ENCODE peak calls at places on chromosomes 6 and 20, in nine cellular contexts. One of them, this sample, is unnamed.

GRCh38 chr6:27753668-27754407 is 158.4 kb downstream of the OR2B2 start:
- DNase-seq in NCI-H1092 treated with DMSO at 0.1 percent for 48 hours: peak; percentile 60
- DNase-seq in activated naive CD4-positive, alpha-beta T cell treated with Interleukin-2 at 50 U/mL for 16 hours: peak; percentile 77
- DNase-seq in body of pancreas: peak; percentile 50
- DNase-seq in activated T-cell treated with anti-CD3 and anti-CD28 coated beads for 1 hour: peak; percentile 45
- DNase-seq in EL: peak; percentile 91
- DNase-seq in AG10803: peak; percentile 68
- DNase-seq in PC-3: peak; percentile 92
- DNase-seq in anterior cingulate cortex: peak; percentile 32
- DNase-seq in this sample: peak; percentile 94

GRCh38 chr6:162615016-162615717 is 112.4 kb downstream of the PRKN start:
- DNase-seq in activated T-cell treated with anti-CD3 and anti-CD28 coated beads for 1 hour: no peak
- DNase-seq in EL: no peak
- DNase-seq in body of pancreas: peak; percentile 14
- DNase-seq in activated naive CD4-positive, alpha-beta T cell treated with Interleukin-2 at 50 U/mL for 16 hours: no peak
- DNase-seq in PC-3: no peak
- DNase-seq in anterior cingulate cortex: no peak
- DNase-seq in AG10803: no peak
- DNase-seq in NCI-H1092 treated with DMSO at 0.1 percent for 48 hours: no peak
- DNase-seq in this sample: no peak

GRCh38 chr6:158861686-158862381 is 42.7 kb upstream of the EZR start:
- DNase-seq in activated naive CD4-positive, alpha-beta T cell treated with Interleukin-2 at 50 U/mL for 16 hours: no peak
- DNase-seq in AG10803: no peak
- DNase-seq in NCI-H1092 treated with DMSO at 0.1 percent for 48 hours: peak; percentile 69
- DNase-seq in body of pancreas: peak; percentile 28
- DNase-seq in activated T-cell treated with anti-CD3 and anti-CD28 coated beads for 1 hour: no peak
- DNase-seq in PC-3: peak; percentile 44
- DNase-seq in anterior cingulate cortex: no peak
- DNase-seq in EL: no peak
- DNase-seq in this sample: no peak

GRCh38 chr6:3157151-3157933 is at the start of gene TUBB2A:
- DNase-seq in PC-3: peak; percentile 81
- DNase-seq in anterior cingulate cortex: peak; percentile 81
- DNase-seq in activated naive CD4-positive, alpha-beta T cell treated with Interleukin-2 at 50 U/mL for 16 hours: peak; percentile 87
- DNase-seq in NCI-H1092 treated with DMSO at 0.1 percent for 48 hours: peak; percentile 12
- DNase-seq in activated T-cell treated with anti-CD3 and anti-CD28 coated beads for 1 hour: peak; percentile 87
- DNase-seq in body of pancreas: peak; percentile 88
- DNase-seq in EL: peak; percentile 81
- DNase-seq in AG10803: peak; percentile 81
- DNase-seq in this sample: peak; percentile 81

GRCh38 chr6:13261464-13261994 is 66.8 kb downstream of the TBC1D7 start:
- DNase-seq in activated T-cell treated with anti-CD3 and anti-CD28 coated beads for 1 hour: peak; percentile 5
- DNase-seq in activated naive CD4-positive, alpha-beta T cell treated with Interleukin-2 at 50 U/mL for 16 hours: no peak
- DNase-seq in EL: no peak
- DNase-seq in NCI-H1092 treated with DMSO at 0.1 percent for 48 hours: no peak
- DNase-seq in body of pancreas: no peak
- DNase-seq in AG10803: no peak
- DNase-seq in anterior cingulate cortex: no peak
- DNase-seq in PC-3: no peak
- DNase-seq in this sample: no peak

GRCh38 chr20:21437816-21438215 is 40.5 kb upstream of the NKX2-4 start:
- DNase-seq in PC-3: no peak
- DNase-seq in activated naive CD4-positive, alpha-beta T cell treated with Interleukin-2 at 50 U/mL for 16 hours: no peak
- DNase-seq in NCI-H1092 treated with DMSO at 0.1 percent for 48 hours: no peak
- DNase-seq in EL: no peak
- DNase-seq in anterior cingulate cortex: no peak
- DNase-seq in body of pancreas: no peak
- DNase-seq in AG10803: no peak
- DNase-seq in activated T-cell treated with anti-CD3 and anti-CD28 coated beads for 1 hour: no peak
- DNase-seq in this sample: no peak

GRCh38 chr20:37042986-37043972 is 52.5 kb downstream of the RBL1 start:
- DNase-seq in EL: no peak
- DNase-seq in activated T-cell treated with anti-CD3 and anti-CD28 coated beads for 1 hour: no peak
- DNase-seq in anterior cingulate cortex: no peak
- DNase-seq in NCI-H1092 treated with DMSO at 0.1 percent for 48 hours: no peak
- DNase-seq in body of pancreas: no peak
- DNase-seq in PC-3: no peak
- DNase-seq in AG10803: no peak
- DNase-seq in activated naive CD4-positive, alpha-beta T cell treated with Interleukin-2 at 50 U/mL for 16 hours: peak; percentile 27
- DNase-seq in this sample: no peak

GRCh38 chr20:37980876-37981275 is 52.4 kb downstream of the TTI1 start:
- DNase-seq in PC-3: no peak
- DNase-seq in AG10803: no peak
- DNase-seq in activated T-cell treated with anti-CD3 and anti-CD28 coated beads for 1 hour: no peak
- DNase-seq in body of pancreas: no peak
- DNase-seq in EL: no peak
- DNase-seq in NCI-H1092 treated with DMSO at 0.1 percent for 48 hours: no peak
- DNase-seq in activated naive CD4-positive, alpha-beta T cell treated with Interleukin-2 at 50 U/mL for 16 hours: no peak
- DNase-seq in anterior cingulate cortex: no peak
- DNase-seq in this sample: no peak

GRCh38 chr6:43613721-43614395 is 15.2 kb downstream of the GTPBP2 start:
- DNase-seq in anterior cingulate cortex: no peak
- DNase-seq in activated naive CD4-positive, alpha-beta T cell treated with Interleukin-2 at 50 U/mL for 16 hours: no peak
- DNase-seq in PC-3: no peak
- DNase-seq in AG10803: no peak
- DNase-seq in body of pancreas: no peak
- DNase-seq in NCI-H1092 treated with DMSO at 0.1 percent for 48 hours: no peak
- DNase-seq in EL: no peak
- DNase-seq in activated T-cell treated with anti-CD3 and anti-CD28 coated beads for 1 hour: no peak
- DNase-seq in this sample: no peak

GRCh38 chr6:81938014-81938761 is 185.7 kb upstream of the TENT5A start:
- DNase-seq in activated naive CD4-positive, alpha-beta T cell treated with Interleukin-2 at 50 U/mL for 16 hours: no peak
- DNase-seq in PC-3: peak; percentile 94
- DNase-seq in EL: peak; percentile 96
- DNase-seq in body of pancreas: peak; percentile 31
- DNase-seq in anterior cingulate cortex: no peak
- DNase-seq in NCI-H1092 treated with DMSO at 0.1 percent for 48 hours: no peak
- DNase-seq in AG10803: peak; percentile 89
- DNase-seq in activated T-cell treated with anti-CD3 and anti-CD28 coated beads for 1 hour: no peak
- DNase-seq in this sample: no peak

GRCh38 chr6:17015551-17016381 is 86.1 kb upstream of the STMND1 start:
- DNase-seq in PC-3: no peak
- DNase-seq in AG10803: no peak
- DNase-seq in EL: no peak
- DNase-seq in anterior cingulate cortex: no peak
- DNase-seq in activated naive CD4-positive, alpha-beta T cell treated with Interleukin-2 at 50 U/mL for 16 hours: peak; percentile 27
- DNase-seq in body of pancreas: peak; percentile 24
- DNase-seq in NCI-H1092 treated with DMSO at 0.1 percent for 48 hours: no peak
- DNase-seq in activated T-cell treated with anti-CD3 and anti-CD28 coated beads for 1 hour: peak; percentile 14
- DNase-seq in this sample: no peak

GRCh38 chr6:169132361-169132895 is 121.2 kb downstream of the THBS2 start:
- DNase-seq in anterior cingulate cortex: no peak
- DNase-seq in body of pancreas: no peak
- DNase-seq in activated T-cell treated with anti-CD3 and anti-CD28 coated beads for 1 hour: no peak
- DNase-seq in NCI-H1092 treated with DMSO at 0.1 percent for 48 hours: no peak
- DNase-seq in EL: no peak
- DNase-seq in AG10803: no peak
- DNase-seq in PC-3: no peak
- DNase-seq in activated naive CD4-positive, alpha-beta T cell treated with Interleukin-2 at 50 U/mL for 16 hours: no peak
- DNase-seq in this sample: no peak

GRCh38 chr6:159919011-159919511 is 28.3 kb downstream of the MAS1 start:
- DNase-seq in EL: peak; percentile 68
- DNase-seq in activated naive CD4-positive, alpha-beta T cell treated with Interleukin-2 at 50 U/mL for 16 hours: no peak
- DNase-seq in body of pancreas: no peak
- DNase-seq in NCI-H1092 treated with DMSO at 0.1 percent for 48 hours: no peak
- DNase-seq in PC-3: no peak
- DNase-seq in activated T-cell treated with anti-CD3 and anti-CD28 coated beads for 1 hour: no peak
- DNase-seq in anterior cingulate cortex: no peak
- DNase-seq in AG10803: no peak
- DNase-seq in this sample: peak; percentile 34

GRCh38 chr20:20736303-20736702 is 23.9 kb upstream of the RALGAPA2 start:
- DNase-seq in activated naive CD4-positive, alpha-beta T cell treated with Interleukin-2 at 50 U/mL for 16 hours: no peak
- DNase-seq in AG10803: no peak
- DNase-seq in PC-3: no peak
- DNase-seq in EL: no peak
- DNase-seq in anterior cingulate cortex: no peak
- DNase-seq in activated T-cell treated with anti-CD3 and anti-CD28 coated beads for 1 hour: no peak
- DNase-seq in NCI-H1092 treated with DMSO at 0.1 percent for 48 hours: no peak
- DNase-seq in body of pancreas: no peak
- DNase-seq in this sample: no peak

GRCh38 chr6:156993713-156994112 is 216.5 kb downstream of the ARID1B start:
- DNase-seq in body of pancreas: no peak
- DNase-seq in anterior cingulate cortex: no peak
- DNase-seq in NCI-H1092 treated with DMSO at 0.1 percent for 48 hours: no peak
- DNase-seq in PC-3: no peak
- DNase-seq in AG10803: no peak
- DNase-seq in activated naive CD4-positive, alpha-beta T cell treated with Interleukin-2 at 50 U/mL for 16 hours: no peak
- DNase-seq in EL: no peak
- DNase-seq in activated T-cell treated with anti-CD3 and anti-CD28 coated beads for 1 hour: no peak
- DNase-seq in this sample: no peak

GRCh38 chr6:43699564-43700186 is 12.1 kb upstream of the MRPS18A start:
- DNase-seq in activated naive CD4-positive, alpha-beta T cell treated with Interleukin-2 at 50 U/mL for 16 hours: no peak
- DNase-seq in body of pancreas: no peak
- DNase-seq in AG10803: no peak
- DNase-seq in anterior cingulate cortex: no peak
- DNase-seq in EL: peak; percentile 33
- DNase-seq in NCI-H1092 treated with DMSO at 0.1 percent for 48 hours: peak; percentile 69
- DNase-seq in activated T-cell treated with anti-CD3 and anti-CD28 coated beads for 1 hour: no peak
- DNase-seq in PC-3: peak; percentile 75
- DNase-seq in this sample: no peak

GRCh38 chr6:52538252-52538905 is 38.5 kb downstream of the TRAM2 start:
- DNase-seq in body of pancreas: no peak
- DNase-seq in AG10803: peak; percentile 87
- DNase-seq in PC-3: no peak
- DNase-seq in activated T-cell treated with anti-CD3 and anti-CD28 coated beads for 1 hour: no peak
- DNase-seq in activated naive CD4-positive, alpha-beta T cell treated with Interleukin-2 at 50 U/mL for 16 hours: no peak
- DNase-seq in NCI-H1092 treated with DMSO at 0.1 percent for 48 hours: no peak
- DNase-seq in EL: peak; percentile 94
- DNase-seq in anterior cingulate cortex: no peak
- DNase-seq in this sample: no peak

GRCh38 chr6:148746363-148747144 is at the start of gene UST:
- DNase-seq in body of pancreas: peak; percentile 92
- DNase-seq in activated T-cell treated with anti-CD3 and anti-CD28 coated beads for 1 hour: peak; percentile 46
- DNase-seq in AG10803: peak; percentile 95
- DNase-seq in anterior cingulate cortex: peak; percentile 40
- DNase-seq in activated naive CD4-positive, alpha-beta T cell treated with Interleukin-2 at 50 U/mL for 16 hours: peak; percentile 71
- DNase-seq in PC-3: peak; percentile 74
- DNase-seq in EL: peak; percentile 97
- DNase-seq in NCI-H1092 treated with DMSO at 0.1 percent for 48 hours: peak; percentile 49
- DNase-seq in this sample: peak; percentile 81

GRCh38 chr6:155275808-155276480 is 12.1 kb downstream of the CLDN20 start:
- DNase-seq in body of pancreas: no peak
- DNase-seq in PC-3: no peak
- DNase-seq in activated naive CD4-positive, alpha-beta T cell treated with Interleukin-2 at 50 U/mL for 16 hours: no peak
- DNase-seq in NCI-H1092 treated with DMSO at 0.1 percent for 48 hours: no peak
- DNase-seq in EL: no peak
- DNase-seq in anterior cingulate cortex: peak; percentile 40
- DNase-seq in activated T-cell treated with anti-CD3 and anti-CD28 coated beads for 1 hour: no peak
- DNase-seq in AG10803: no peak
- DNase-seq in this sample: no peak

GRCh38 chr6:45001663-45002062 is 326.5 kb upstream of the RUNX2 start:
- DNase-seq in EL: no peak
- DNase-seq in activated T-cell treated with anti-CD3 and anti-CD28 coated beads for 1 hour: no peak
- DNase-seq in anterior cingulate cortex: no peak
- DNase-seq in body of pancreas: no peak
- DNase-seq in AG10803: peak; percentile 8
- DNase-seq in PC-3: no peak
- DNase-seq in NCI-H1092 treated with DMSO at 0.1 percent for 48 hours: no peak
- DNase-seq in activated naive CD4-positive, alpha-beta T cell treated with Interleukin-2 at 50 U/mL for 16 hours: no peak
- DNase-seq in this sample: no peak

GRCh38 chr6:69164564-69165252 is 529.6 kb downstream of the ADGRB3 start:
- DNase-seq in PC-3: peak; percentile 2
- DNase-seq in anterior cingulate cortex: no peak
- DNase-seq in body of pancreas: no peak
- DNase-seq in EL: peak; percentile 2
- DNase-seq in AG10803: no peak
- DNase-seq in NCI-H1092 treated with DMSO at 0.1 percent for 48 hours: no peak
- DNase-seq in activated naive CD4-positive, alpha-beta T cell treated with Interleukin-2 at 50 U/mL for 16 hours: no peak
- DNase-seq in activated T-cell treated with anti-CD3 and anti-CD28 coated beads for 1 hour: no peak
- DNase-seq in this sample: no peak

GRCh38 chr20:46563848-46564197 is 13.4 kb upstream of the OCSTAMP start:
- DNase-seq in EL: no peak
- DNase-seq in NCI-H1092 treated with DMSO at 0.1 percent for 48 hours: no peak
- DNase-seq in body of pancreas: no peak
- DNase-seq in AG10803: no peak
- DNase-seq in anterior cingulate cortex: no peak
- DNase-seq in activated naive CD4-positive, alpha-beta T cell treated with Interleukin-2 at 50 U/mL for 16 hours: no peak
- DNase-seq in PC-3: no peak
- DNase-seq in activated T-cell treated with anti-CD3 and anti-CD28 coated beads for 1 hour: no peak
- DNase-seq in this sample: no peak

GRCh38 chr6:16559091-16559490 is 202.2 kb downstream of the ATXN1 start:
- DNase-seq in activated T-cell treated with anti-CD3 and anti-CD28 coated beads for 1 hour: no peak
- DNase-seq in NCI-H1092 treated with DMSO at 0.1 percent for 48 hours: no peak
- DNase-seq in AG10803: no peak
- DNase-seq in anterior cingulate cortex: no peak
- DNase-seq in body of pancreas: no peak
- DNase-seq in EL: no peak
- DNase-seq in PC-3: no peak
- DNase-seq in activated naive CD4-positive, alpha-beta T cell treated with Interleukin-2 at 50 U/mL for 16 hours: no peak
- DNase-seq in this sample: no peak

GRCh38 chr6:65776332-65776731 is 69.3 kb upstream of the EYS start:
- DNase-seq in EL: no peak
- DNase-seq in activated T-cell treated with anti-CD3 and anti-CD28 coated beads for 1 hour: no peak
- DNase-seq in PC-3: peak; percentile 27
- DNase-seq in anterior cingulate cortex: no peak
- DNase-seq in NCI-H1092 treated with DMSO at 0.1 percent for 48 hours: no peak
- DNase-seq in AG10803: no peak
- DNase-seq in activated naive CD4-positive, alpha-beta T cell treated with Interleukin-2 at 50 U/mL for 16 hours: no peak
- DNase-seq in body of pancreas: peak; percentile 31
- DNase-seq in this sample: no peak

GRCh38 chr6:108921547-108922331 is 73.5 kb downstream of the ARMC2 start:
- DNase-seq in PC-3: no peak
- DNase-seq in EL: peak; percentile 12
- DNase-seq in activated T-cell treated with anti-CD3 and anti-CD28 coated beads for 1 hour: no peak
- DNase-seq in AG10803: peak; percentile 91
- DNase-seq in body of pancreas: no peak
- DNase-seq in anterior cingulate cortex: no peak
- DNase-seq in NCI-H1092 treated with DMSO at 0.1 percent for 48 hours: no peak
- DNase-seq in activated naive CD4-positive, alpha-beta T cell treated with Interleukin-2 at 50 U/mL for 16 hours: peak; percentile 42
- DNase-seq in this sample: no peak

GRCh38 chr6:163536770-163537169 is 122.3 kb downstream of the QKI start:
- DNase-seq in activated naive CD4-positive, alpha-beta T cell treated with Interleukin-2 at 50 U/mL for 16 hours: no peak
- DNase-seq in NCI-H1092 treated with DMSO at 0.1 percent for 48 hours: no peak
- DNase-seq in body of pancreas: no peak
- DNase-seq in anterior cingulate cortex: no peak
- DNase-seq in activated T-cell treated with anti-CD3 and anti-CD28 coated beads for 1 hour: no peak
- DNase-seq in AG10803: peak; percentile 29
- DNase-seq in EL: peak; percentile 57
- DNase-seq in PC-3: peak; percentile 44
- DNase-seq in this sample: no peak

GRCh38 chr6:33147807-33148666 is 44.2 kb downstream of the COL11A2 start:
- DNase-seq in body of pancreas: peak; percentile 58
- DNase-seq in anterior cingulate cortex: no peak
- DNase-seq in PC-3: peak; percentile 63
- DNase-seq in activated naive CD4-positive, alpha-beta T cell treated with Interleukin-2 at 50 U/mL for 16 hours: no peak
- DNase-seq in AG10803: peak; percentile 73
- DNase-seq in EL: peak; percentile 49
- DNase-seq in activated T-cell treated with anti-CD3 and anti-CD28 coated beads for 1 hour: no peak
- DNase-seq in NCI-H1092 treated with DMSO at 0.1 percent for 48 hours: peak; percentile 16
- DNase-seq in this sample: no peak

GRCh38 chr6:39428152-39428551 is 105.7 kb upstream of the KCNK16 start:
- DNase-seq in PC-3: no peak
- DNase-seq in activated T-cell treated with anti-CD3 and anti-CD28 coated beads for 1 hour: no peak
- DNase-seq in EL: no peak
- DNase-seq in AG10803: no peak
- DNase-seq in body of pancreas: no peak
- DNase-seq in NCI-H1092 treated with DMSO at 0.1 percent for 48 hours: no peak
- DNase-seq in anterior cingulate cortex: no peak
- DNase-seq in activated naive CD4-positive, alpha-beta T cell treated with Interleukin-2 at 50 U/mL for 16 hours: no peak
- DNase-seq in this sample: no peak

GRCh38 chr20:7776148-7776547 is 164.1 kb downstream of the HAO1 start:
- DNase-seq in PC-3: no peak
- DNase-seq in anterior cingulate cortex: no peak
- DNase-seq in activated T-cell treated with anti-CD3 and anti-CD28 coated beads for 1 hour: no peak
- DNase-seq in NCI-H1092 treated with DMSO at 0.1 percent for 48 hours: no peak
- DNase-seq in AG10803: no peak
- DNase-seq in body of pancreas: no peak
- DNase-seq in activated naive CD4-positive, alpha-beta T cell treated with Interleukin-2 at 50 U/mL for 16 hours: no peak
- DNase-seq in EL: no peak
- DNase-seq in this sample: no peak

GRCh38 chr6:35718911-35719381 is 17.9 kb upstream of the ARMC12 start:
- DNase-seq in activated naive CD4-positive, alpha-beta T cell treated with Interleukin-2 at 50 U/mL for 16 hours: no peak
- DNase-seq in NCI-H1092 treated with DMSO at 0.1 percent for 48 hours: no peak
- DNase-seq in activated T-cell treated with anti-CD3 and anti-CD28 coated beads for 1 hour: no peak
- DNase-seq in EL: no peak
- DNase-seq in AG10803: no peak
- DNase-seq in anterior cingulate cortex: no peak
- DNase-seq in body of pancreas: no peak
- DNase-seq in PC-3: no peak
- DNase-seq in this sample: no peak

GRCh38 chr6:148599967-148600426 is 146.8 kb upstream of the UST start:
- DNase-seq in activated naive CD4-positive, alpha-beta T cell treated with Interleukin-2 at 50 U/mL for 16 hours: no peak
- DNase-seq in AG10803: no peak
- DNase-seq in activated T-cell treated with anti-CD3 and anti-CD28 coated beads for 1 hour: no peak
- DNase-seq in EL: no peak
- DNase-seq in anterior cingulate cortex: no peak
- DNase-seq in NCI-H1092 treated with DMSO at 0.1 percent for 48 hours: no peak
- DNase-seq in PC-3: no peak
- DNase-seq in body of pancreas: no peak
- DNase-seq in this sample: no peak

This sample was measured in posterior cingulate gyrus.